ENCODE peak calls at places on chromosomes 12 and 14, in seven cellular contexts. U is fibroblast of the aortic adventitia, M is fibroblast of lung, R is IMR-90, H is prostate gland, G is foreskin fibroblast, K is tibial artery. Q is an unnamed sample.

GRCh38 chr14:29741909-29742401 is 185.7 kb downstream of the PRKD1 start:
- DNase-seq in U (peak; percentile 91), M (peak; percentile 72), G (peak; percentile 47), R (peak; percentile 57), H (no peak), K (no peak), Q (no peak)

GRCh38 chr14:70663707-70664179 is 22.0 kb downstream of the TTC9 start:
- DNase-seq in H (no peak), K (no peak), U (peak; percentile 32), G (peak; percentile 51), R (peak; percentile 52), M (peak; percentile 44), Q (no peak)

GRCh38 chr12:112812598-112813406 is 21.3 kb downstream of the RPH3A start:
- DNase-seq in H (no peak), M (no peak), K (no peak), G (no peak), U (no peak), R (no peak), Q (no peak)

GRCh38 chr14:105933238-105933637 is 406.9 kb downstream of the TMEM121 start:
- DNase-seq in U (no peak), H (no peak), R (no peak), K (no peak), M (no peak), G (no peak), Q (no peak)

GRCh38 chr12:6226002-6226700 is 26.0 kb downstream of the CD9 start:
- DNase-seq in H (peak; percentile 91), G (no peak), M (peak; percentile 90), U (peak; percentile 98), R (peak; percentile 66), K (peak; percentile 96), Q (peak; percentile 78)

GRCh38 chr14:54058501-54058900 is 101.9 kb upstream of the BMP4 start:
- DNase-seq in K (no peak), M (no peak), H (no peak), U (no peak), R (no peak), G (no peak), Q (no peak)

GRCh38 chr14:91417983-91418386 is 365 bp upstream of the CCDC88C start:
- DNase-seq in U (no peak), G (no peak), H (no peak), R (no peak), M (no peak), K (no peak), Q (no peak)

GRCh38 chr14:63493246-63493645 is 49.9 kb downstream of the PPP2R5E start:
- DNase-seq in K (no peak), M (peak; percentile 43), R (peak; percentile 33), U (no peak), G (peak; percentile 21), H (no peak), Q (no peak)

GRCh38 chr12:4701863-4702262 is 18.3 kb upstream of the GALNT8 start:
- DNase-seq in U (peak; percentile 11), M (no peak), K (no peak), H (no peak), R (no peak), G (no peak), Q (no peak)

GRCh38 chr14:81436296-81437138 is 36.4 kb upstream of the STON2 start:
- DNase-seq in M (peak; percentile 50), R (peak; percentile 45), K (peak; percentile 81), G (peak; percentile 48), U (peak; percentile 33), H (peak; percentile 66), Q (peak; percentile 79)

GRCh38 chr14:88960528-88960927 is 136.1 kb downstream of the TTC8 start:
- DNase-seq in M (no peak), H (no peak), R (no peak), K (no peak), G (no peak), U (no peak), Q (no peak)

GRCh38 chr12:47458273-47458672 is 247.6 kb downstream of the RPAP3 start:
- DNase-seq in M (no peak), G (no peak), U (peak; percentile 3), R (no peak), H (no peak), K (no peak), Q (no peak)

GRCh38 chr12:113823816-113824215 is 142.3 kb downstream of the RBM19 start:
- DNase-seq in G (no peak), H (no peak), K (no peak), M (no peak), U (no peak), R (no peak), Q (no peak)

GRCh38 chr14:55103005-55103640 is 25.9 kb upstream of the LGALS3 start:
- DNase-seq in R (peak; percentile 95), M (peak; percentile 97), U (peak; percentile 96), G (peak; percentile 98), H (peak; percentile 95), K (peak; percentile 88), Q (peak; percentile 70)

GRCh38 chr12:25583545-25583944 is 30.5 kb upstream of the LMNTD1 start:
- DNase-seq in M (peak; percentile 44), U (peak; percentile 87), H (no peak), K (no peak), R (peak; percentile 19), G (no peak), Q (no peak)

GRCh38 chr12:102527256-102527720 is 46.9 kb upstream of the IGF1 start:
- DNase-seq in U (peak; percentile 50), R (peak; percentile 86), H (no peak), G (no peak), M (peak; percentile 46), K (no peak), Q (no peak)

GRCh38 chr14:100841445-100842403 is 15.8 kb downstream of the MEG3 start:
- DNase-seq in R (no peak), H (no peak), K (peak; percentile 61), U (no peak), M (no peak), G (no peak), Q (no peak)

GRCh38 chr14:69363055-69363454 is 35.0 kb downstream of the ERH start:
- DNase-seq in M (peak; percentile 51), U (peak; percentile 66), K (no peak), G (peak; percentile 59), R (peak; percentile 33), H (no peak), Q (peak; percentile 33)

GRCh38 chr14:85468815-85469214 is 61.1 kb upstream of the FLRT2 start:
- DNase-seq in M (no peak), U (no peak), H (no peak), R (no peak), K (no peak), G (no peak), Q (no peak)

GRCh38 chr12:75568387-75568786 is 57.0 kb upstream of the KRR1 start:
- DNase-seq in M (peak; percentile 92), K (no peak), H (no peak), R (peak; percentile 26), G (no peak), U (peak; percentile 60), Q (no peak)

GRCh38 chr14:66078031-66078430 is 408.1 kb upstream of the CCDC196 start:
- DNase-seq in G (no peak), M (no peak), U (no peak), R (no peak), K (no peak), H (no peak), Q (no peak)

GRCh38 chr12:98796745-98797144 is 151.7 kb downstream of the APAF1 start:
- DNase-seq in M (no peak), H (no peak), R (no peak), G (no peak), U (no peak), K (no peak), Q (no peak)

GRCh38 chr14:79514700-79515099 is 696.6 kb downstream of the DIO2 start:
- DNase-seq in R (peak; percentile 73), U (peak; percentile 8), K (no peak), M (peak; percentile 5), H (no peak), G (no peak), Q (no peak)

GRCh38 chr12:131104464-131105350 is 151.0 kb downstream of the ADGRD1 start:
- DNase-seq in K (peak; percentile 79), G (peak; percentile 53), M (peak; percentile 61), R (peak; percentile 16), U (peak; percentile 56), H (peak; percentile 69), Q (peak; percentile 87)

GRCh38 chr12:120845696-120846095 is 58.5 kb downstream of the SPPL3 start:
- DNase-seq in K (no peak), M (no peak), H (no peak), R (no peak), G (no peak), U (no peak), Q (no peak)

GRCh38 chr12:124757329-124757728 is 106.3 kb downstream of the SCARB1 start:
- DNase-seq in M (no peak), H (no peak), K (no peak), G (no peak), R (no peak), U (no peak), Q (no peak)

GRCh38 chr12:121786441-121786825 is 7.1 kb downstream of the RHOF start:
- DNase-seq in R (peak; percentile 94), U (peak; percentile 87), M (peak; percentile 81), G (peak; percentile 96), K (no peak), H (no peak), Q (no peak)

GRCh38 chr12:41228066-41228820 is 40.1 kb downstream of the PDZRN4 start:
- DNase-seq in U (no peak), R (no peak), H (no peak), K (no peak), M (no peak), G (no peak), Q (no peak)
- TF ChIP-seq CTCF in U (no peak), R (no peak), H (no peak), K (no peak), M (no peak), G (no peak), Q (no peak)

GRCh38 chr12:49428652-49429549 is 61.6 kb downstream of the SPATS2 start:
- DNase-seq in G (peak; percentile 57), R (peak; percentile 86), M (peak; percentile 70), H (no peak), K (no peak), U (peak; percentile 72), Q (no peak)

DNA sequence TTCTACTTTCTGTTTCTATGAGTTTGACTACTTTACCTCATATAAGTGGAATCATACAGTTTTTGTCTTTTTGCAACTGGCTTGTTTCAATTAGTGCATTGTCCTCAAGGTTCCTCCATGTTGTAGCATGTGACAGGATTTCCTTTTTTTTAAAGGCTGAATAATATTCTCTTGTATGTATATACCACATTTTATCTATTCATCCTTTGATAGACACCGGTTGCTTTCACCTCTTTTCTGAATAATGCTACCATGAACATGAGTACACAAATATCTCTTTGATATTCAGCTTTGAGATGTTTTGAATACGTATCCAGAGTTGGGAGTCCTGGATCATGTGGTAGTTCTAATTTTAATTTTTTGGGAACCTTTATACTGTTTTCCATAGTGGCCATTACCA is 65.4 kb downstream of the SPATS2 start:
- DNase-seq in R (no peak), H (no peak), G (no peak), M (no peak), K (no peak), U (no peak), Q (no peak)
- TF ChIP-seq CTCF in R (no peak), H (no peak), G (no peak), M (no peak), K (no peak), U (no peak), Q (no peak)

GRCh38 chr12:49344486-49345047 is 2.1 kb upstream of the DNAJC22 start:
- DNase-seq in H (no peak), K (no peak), U (no peak), G (no peak), R (no peak), M (no peak), Q (no peak)
- TF ChIP-seq CTCF in H (no peak), K (no peak), U (no peak), G (no peak), R (no peak), M (no peak), Q (no peak)

GRCh38 chr14:75769047-75769685 is 108.1 kb downstream of the TTLL5 start:
- DNase-seq in R (peak; percentile 5), H (no peak), G (no peak), M (no peak), U (no peak), K (no peak), Q (no peak)

GRCh38 chr14:75764022-75764421 is 103.0 kb downstream of the TTLL5 start:
- DNase-seq in H (no peak), R (no peak), U (no peak), K (no peak), M (no peak), G (no peak), Q (no peak)
- TF ChIP-seq CTCF in H (no peak), R (no peak), U (no peak), K (no peak), M (no peak), G (no peak), Q (no peak)

Q was measured in left ventricle myocardium inferior.